ENCODE peak calls at places on chromosomes 11 and 22, in four cellular contexts. One of them, this sample, is unnamed.

GRCh38 chr22:23023294-23023693 is 47.0 kb upstream of the GNAZ start:
- DNase-seq in left ventricle myocardium inferior: no peak
- DNase-seq in brain microvascular endothelial cell: no peak
- DNase-seq in HL-60: no peak
- DNase-seq in this sample: no peak

GRCh38 chr11:47591764-47592163 is 2.4 kb downstream of the C1QTNF4 start:
- DNase-seq in left ventricle myocardium inferior: no peak
- DNase-seq in brain microvascular endothelial cell: no peak
- DNase-seq in HL-60: no peak
- DNase-seq in this sample: no peak

GRCh38 chr22:33853200-33854097 is 66.8 kb downstream of the LARGE1 start:
- DNase-seq in left ventricle myocardium inferior: peak
- DNase-seq in brain microvascular endothelial cell: peak
- DNase-seq in HL-60: no peak
- DNase-seq in this sample: peak

GRCh38 chr11:26613759-26614158 is 41.7 kb upstream of the MUC15 start:
- DNase-seq in left ventricle myocardium inferior: no peak
- DNase-seq in brain microvascular endothelial cell: no peak
- DNase-seq in HL-60: no peak
- DNase-seq in this sample: no peak

GRCh38 chr11:28384418-28384817 is 276.2 kb downstream of the METTL15 start:
- DNase-seq in left ventricle myocardium inferior: no peak
- DNase-seq in brain microvascular endothelial cell: peak
- DNase-seq in HL-60: no peak
- DNase-seq in this sample: no peak

GRCh38 chr22:40312050-40312449 is 34.2 kb upstream of the ADSL start:
- DNase-seq in left ventricle myocardium inferior: no peak
- DNase-seq in brain microvascular endothelial cell: no peak
- DNase-seq in HL-60: no peak
- DNase-seq in this sample: peak

GRCh38 chr11:64642418-64642735 is 51.4 kb downstream of the SLC22A12 start:
- DNase-seq in left ventricle myocardium inferior: no peak
- DNase-seq in brain microvascular endothelial cell: no peak
- DNase-seq in HL-60: no peak
- DNase-seq in this sample: no peak

GRCh38 chr22:24426859-24427499 is 420 bp upstream of the ADORA2A start:
- DNase-seq in left ventricle myocardium inferior: no peak
- DNase-seq in brain microvascular endothelial cell: no peak
- DNase-seq in HL-60: no peak
- DNase-seq in this sample: peak

GRCh38 chr22:35191412-35191811 is 65.9 kb upstream of the HMGXB4 start:
- DNase-seq in left ventricle myocardium inferior: no peak
- DNase-seq in brain microvascular endothelial cell: no peak
- DNase-seq in HL-60: no peak
- DNase-seq in this sample: no peak

GRCh38 chr11:36452231-36452630 is 57.8 kb downstream of the TRAF6 start:
- DNase-seq in left ventricle myocardium inferior: no peak
- DNase-seq in brain microvascular endothelial cell: no peak
- DNase-seq in HL-60: peak
- DNase-seq in this sample: no peak

GRCh38 chr11:25566298-25567200 is 765.4 kb upstream of the ANO3 start:
- DNase-seq in left ventricle myocardium inferior: peak
- DNase-seq in brain microvascular endothelial cell: no peak
- DNase-seq in HL-60: peak
- DNase-seq in this sample: no peak

GRCh38 chr22:31160328-31160978 is 471 bp downstream of the RNF185 start:
- DNase-seq in left ventricle myocardium inferior: no peak
- DNase-seq in brain microvascular endothelial cell: no peak
- DNase-seq in HL-60: no peak
- DNase-seq in this sample: peak

GRCh38 chr22:31161386-31161785 is 1.4 kb downstream of the RNF185 start:
- DNase-seq in left ventricle myocardium inferior: no peak
- DNase-seq in brain microvascular endothelial cell: no peak
- DNase-seq in HL-60: no peak
- DNase-seq in this sample: no peak

DNA sequence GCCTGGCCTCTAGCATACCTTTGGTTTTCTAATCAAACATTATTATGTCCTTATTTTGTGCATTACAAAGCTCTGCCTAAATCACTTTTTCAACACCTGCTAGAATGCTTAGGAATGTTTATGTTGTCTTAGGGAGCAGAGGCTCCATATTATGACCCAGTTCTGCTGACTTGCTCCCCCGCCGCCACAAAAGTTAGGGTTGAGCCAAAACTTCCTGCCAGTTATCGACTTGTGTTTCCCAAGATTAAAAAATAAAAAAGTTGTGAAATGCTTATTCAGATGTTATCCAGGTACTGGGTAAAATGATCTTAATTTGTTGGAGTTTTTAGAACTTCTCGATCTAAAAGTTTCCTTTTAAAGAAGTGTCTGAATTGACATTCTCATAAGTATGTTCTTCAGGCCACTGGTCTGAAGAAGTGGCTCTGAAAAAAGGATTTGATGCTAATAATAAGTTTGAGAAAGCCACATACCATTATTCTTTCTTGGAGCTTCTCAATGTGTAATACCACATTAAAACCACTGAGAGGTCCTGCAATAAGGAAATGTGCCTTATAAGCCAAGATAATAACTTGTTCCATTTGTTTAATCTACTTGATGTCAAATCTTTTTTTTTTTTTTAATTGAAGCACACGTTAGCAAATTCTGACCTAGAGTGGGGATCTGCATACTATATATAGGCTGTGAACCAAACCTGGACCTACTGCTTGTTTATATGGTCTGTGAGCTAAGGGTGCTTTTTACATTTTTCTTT is 2.2 kb downstream of the RNF185 start:
- DNase-seq in left ventricle myocardium inferior: no peak
- DNase-seq in brain microvascular endothelial cell: no peak
- DNase-seq in HL-60: no peak
- DNase-seq in this sample: no peak
- TF ChIP-seq CTCF in left ventricle myocardium inferior: peak
- TF ChIP-seq CTCF in brain microvascular endothelial cell: no peak
- TF ChIP-seq CTCF in HL-60: no peak
- TF ChIP-seq CTCF in this sample: no peak

GRCh38 chr22:37680191-37680851 is 4.9 kb downstream of the LGALS1 start:
- DNase-seq in left ventricle myocardium inferior: no peak
- DNase-seq in brain microvascular endothelial cell: no peak
- DNase-seq in HL-60: no peak
- DNase-seq in this sample: no peak
- TF ChIP-seq CTCF in left ventricle myocardium inferior: no peak
- TF ChIP-seq CTCF in brain microvascular endothelial cell: no peak
- TF ChIP-seq CTCF in HL-60: no peak
- TF ChIP-seq CTCF in this sample: no peak

GRCh38 chr22:45552017-45552411 is 49.3 kb downstream of the FBLN1 start:
- DNase-seq in left ventricle myocardium inferior: no peak
- DNase-seq in brain microvascular endothelial cell: no peak
- DNase-seq in HL-60: no peak
- DNase-seq in this sample: no peak
- TF ChIP-seq CTCF in left ventricle myocardium inferior: no peak
- TF ChIP-seq CTCF in brain microvascular endothelial cell: no peak
- TF ChIP-seq CTCF in HL-60: no peak
- TF ChIP-seq CTCF in this sample: no peak

GRCh38 chr22:41762980-41763779 is 37.3 kb upstream of the CCDC134 start:
- DNase-seq in left ventricle myocardium inferior: no peak
- DNase-seq in brain microvascular endothelial cell: peak
- DNase-seq in HL-60: no peak
- DNase-seq in this sample: peak
- TF ChIP-seq CTCF in left ventricle myocardium inferior: peak
- TF ChIP-seq CTCF in brain microvascular endothelial cell: peak
- TF ChIP-seq CTCF in HL-60: peak
- TF ChIP-seq CTCF in this sample: peak

GRCh38 chr11:67197606-67198005 is 68.7 kb upstream of the GRK2 start:
- DNase-seq in left ventricle myocardium inferior: no peak
- DNase-seq in brain microvascular endothelial cell: no peak
- DNase-seq in HL-60: no peak
- DNase-seq in this sample: no peak
- TF ChIP-seq CTCF in left ventricle myocardium inferior: no peak
- TF ChIP-seq CTCF in brain microvascular endothelial cell: no peak
- TF ChIP-seq CTCF in HL-60: no peak
- TF ChIP-seq CTCF in this sample: no peak

GRCh38 chr22:30767656-30768055 is 73.0 kb downstream of the OSBP2 start:
- DNase-seq in left ventricle myocardium inferior: no peak
- DNase-seq in brain microvascular endothelial cell: no peak
- DNase-seq in HL-60: no peak
- DNase-seq in this sample: no peak

DNA sequence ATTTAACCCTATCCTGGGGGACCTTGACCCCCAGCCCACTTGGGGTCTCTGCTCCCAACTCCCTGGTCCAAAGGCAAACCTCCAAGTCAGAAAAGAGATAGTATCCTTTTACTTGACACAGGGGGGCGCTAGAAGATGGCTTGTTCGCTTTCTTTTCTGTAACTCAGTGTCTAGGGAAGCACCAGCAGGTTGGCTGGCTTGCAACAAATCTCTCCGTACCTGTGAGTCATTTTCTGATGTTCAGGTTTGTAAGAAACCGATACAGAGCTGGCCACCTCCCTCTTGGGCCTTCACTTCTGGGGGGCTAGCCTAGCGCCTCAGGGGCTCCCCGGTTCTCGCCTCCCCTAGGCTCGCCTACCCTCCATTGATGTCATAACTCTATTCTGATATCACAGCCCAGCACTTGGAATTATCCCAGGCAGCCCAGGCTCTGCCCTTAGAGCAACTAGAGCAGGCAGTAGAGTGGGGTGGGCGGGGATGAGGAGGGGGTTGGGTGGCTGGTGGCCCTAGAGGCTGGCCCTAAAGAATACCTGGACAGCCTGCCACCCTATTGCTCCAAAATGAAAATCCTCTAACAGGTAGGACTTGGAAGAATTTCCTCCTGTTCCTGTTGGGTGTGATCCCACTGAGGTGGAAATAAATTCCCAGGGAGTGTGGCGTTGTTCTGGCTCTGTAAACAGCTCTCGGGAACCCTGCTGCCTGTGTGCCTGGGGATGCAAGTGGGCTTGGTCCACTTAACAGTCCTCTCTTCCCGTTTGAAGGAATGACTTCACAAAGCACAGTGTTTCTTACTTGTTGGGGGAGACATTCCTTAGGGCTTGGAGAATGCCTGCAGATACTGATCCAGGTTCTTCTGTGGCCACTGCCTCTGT is 69.4 kb downstream of the OSBP2 start:
- DNase-seq in left ventricle myocardium inferior: no peak
- DNase-seq in brain microvascular endothelial cell: peak
- DNase-seq in HL-60: peak
- DNase-seq in this sample: peak
- TF ChIP-seq CTCF in left ventricle myocardium inferior: peak
- TF ChIP-seq CTCF in brain microvascular endothelial cell: peak
- TF ChIP-seq CTCF in HL-60: peak
- TF ChIP-seq CTCF in this sample: peak